ENCODE peak calls at places on chromosomes 5 and 9, in nine cellular contexts. H, T, Y, X, F, A, B, C and G are unnamed samples.

GRCh38 chr9:106864533-106865143 is 1.7 kb downstream of the ZNF462 start:
- DNase-seq in B (peak), H (peak), Y (no peak), T (peak), A (no peak), X (peak), F (peak), C (no peak), G (no peak)

GRCh38 chr9:87290241-87290700 is 207.4 kb upstream of the DAPK1 start:
- DNase-seq in X (no peak), T (no peak), H (peak), Y (peak), B (peak), F (no peak), A (no peak), C (peak), G (no peak)

GRCh38 chr9:134485653-134486052 is 155.9 kb upstream of the COL5A1 start:
- DNase-seq in C (no peak), F (no peak), A (no peak), X (no peak), B (no peak), T (no peak), Y (no peak), H (no peak), G (no peak)

GRCh38 chr9:109716631-109717030 is 63.4 kb upstream of the PALM2AKAP2 start:
- DNase-seq in X (no peak), Y (no peak), F (no peak), C (no peak), H (no peak), A (no peak), B (no peak), T (no peak), G (no peak)

GRCh38 chr9:93958875-93959682 is 3.9 kb upstream of the BARX1 start:
- DNase-seq in C (peak), F (peak), Y (no peak), X (peak), H (peak), A (no peak), B (peak), T (peak), G (no peak)

GRCh38 chr5:39503148-39503547 is 78.4 kb upstream of the DAB2 start:
- DNase-seq in H (no peak), C (no peak), T (peak), A (no peak), B (peak), X (peak), Y (no peak), F (no peak), G (no peak)

GRCh38 chr9:20997503-20998076 is 33.9 kb downstream of the HACD4 start:
- DNase-seq in C (no peak), H (no peak), A (no peak), B (no peak), T (no peak), Y (no peak), X (no peak), F (no peak), G (no peak)

GRCh38 chr5:348726-349125 is 27.2 kb downstream of the AHRR start:
- DNase-seq in F (no peak), B (no peak), T (no peak), X (no peak), Y (no peak), A (no peak), H (no peak), C (no peak), G (no peak)

GRCh38 chr9:113446323-113446740 is 17.2 kb upstream of the RGS3 start:
- DNase-seq in T (peak), H (peak), B (peak), A (peak), F (peak), X (peak), Y (no peak), C (peak), G (no peak)

GRCh38 chr5:171342362-171343111 is 33.5 kb downstream of the TLX3 start:
- DNase-seq in A (peak), B (peak), Y (peak), X (peak), H (peak), T (peak), C (peak), F (peak), G (no peak)

GRCh38 chr9:135925496-135926133 is 18.3 kb upstream of the CAMSAP1 start:
- DNase-seq in X (no peak), B (peak), F (no peak), A (no peak), C (no peak), T (no peak), H (peak), Y (no peak), G (no peak)

GRCh38 chr9:30075451-30076199 is 2308.8 kb upstream of the ACO1 start:
- DNase-seq in Y (no peak), B (no peak), A (peak), C (no peak), F (no peak), T (no peak), H (no peak), X (no peak), G (no peak)

GRCh38 chr9:37079370-37080164 is 40.8 kb upstream of the ZCCHC7 start:
- DNase-seq in B (peak), F (peak), C (peak), Y (peak), T (peak), X (peak), A (peak), H (peak), G (peak)

GRCh38 chr5:56340196-56340980 is 107.3 kb upstream of the ANKRD55 start:
- DNase-seq in T (no peak), C (no peak), H (no peak), X (no peak), B (peak), Y (no peak), F (no peak), A (no peak), G (no peak)

GRCh38 chr9:93708289-93708986 is 132.1 kb downstream of the PHF2 start:
- DNase-seq in A (no peak), T (no peak), F (no peak), C (no peak), B (no peak), H (no peak), X (no peak), Y (no peak), G (no peak)

GRCh38 chr5:170307575-170308465 is 10.2 kb upstream of the LCP2 start:
- DNase-seq in B (peak), F (peak), T (no peak), C (peak), H (no peak), Y (peak), A (no peak), X (peak), G (peak)

GRCh38 chr5:43245724-43246385 is 53.8 kb downstream of the NIM1K start:
- DNase-seq in C (no peak), H (no peak), X (no peak), A (no peak), B (no peak), Y (no peak), T (no peak), F (no peak), G (no peak)
- H3K4me3 ChIP-seq in C (no peak), H (no peak), X (no peak), A (no peak), B (no peak), Y (no peak), T (no peak), F (no peak), G (no peak)

GRCh38 chr5:119355636-119356383 is at the start of gene TNFAIP8:
- DNase-seq in C (peak), F (peak), X (peak), A (no peak), B (peak), Y (no peak), T (peak), H (peak), G (peak)

GRCh38 chr5:119358901-119359603 is 3.2 kb downstream of the TNFAIP8 start:
- DNase-seq in X (no peak), B (no peak), T (no peak), A (no peak), H (no peak), Y (no peak), F (no peak), C (no peak), G (no peak)

GRCh38 chr5:119356384-119357188 is 767 bp downstream of the TNFAIP8 start:
- DNase-seq in X (peak), F (peak), C (no peak), H (no peak), T (peak), A (no peak), B (no peak), Y (no peak), G (no peak)

GRCh38 chr5:119357815-119358559 is 2.2 kb downstream of the TNFAIP8 start:
- DNase-seq in F (no peak), H (no peak), X (no peak), Y (no peak), T (no peak), B (no peak), C (no peak), A (no peak), G (no peak)

DNA sequence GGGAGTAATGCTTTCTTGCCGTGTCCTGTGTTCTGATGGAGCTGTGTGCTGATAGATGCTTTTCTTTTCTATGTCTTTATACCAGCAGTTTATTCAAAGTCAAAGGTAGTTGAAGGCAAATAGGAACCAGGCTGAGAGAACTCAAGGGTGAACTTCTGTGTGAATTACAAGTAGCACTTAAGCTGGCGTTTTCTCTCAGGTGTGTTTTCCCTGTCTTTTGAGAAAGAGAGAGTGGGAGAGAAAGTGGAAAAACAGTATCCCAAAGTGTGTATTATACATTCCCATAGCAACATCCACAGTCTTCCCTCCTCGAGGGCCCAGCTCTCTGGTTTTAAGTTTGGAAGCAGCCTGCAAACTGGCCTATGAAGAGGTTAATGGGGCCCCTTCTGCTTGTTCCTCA is 1.5 kb downstream of the TNFAIP8 start:
- DNase-seq in C (no peak), A (no peak), H (no peak), B (no peak), X (no peak), F (no peak), Y (no peak), T (no peak), G (no peak)
- H3K4me3 ChIP-seq in C (no peak), A (no peak), H (no peak), B (peak), X (peak), F (no peak), Y (peak), T (peak), G (no peak)

GRCh38 chr5:172559004-172559932 is 81.8 kb upstream of the NEURL1B start:
- DNase-seq in F (no peak), A (peak), T (peak), B (peak), H (no peak), Y (peak), X (peak), C (no peak), G (peak)
- H3K4me3 ChIP-seq in F (no peak), A (no peak), T (peak), B (peak), H (no peak), Y (peak), X (peak), C (no peak), G (peak)

GRCh38 chr5:154059039-154059430 is 20.3 kb downstream of the MFAP3 start:
- DNase-seq in C (peak), H (peak), B (no peak), X (no peak), Y (no peak), T (no peak), A (no peak), F (no peak), G (no peak)
- H3K4me3 ChIP-seq in C (no peak), H (no peak), B (no peak), X (no peak), Y (no peak), T (no peak), A (no peak), F (no peak), G (no peak)

GRCh38 chr5:54669845-54670635 is 152.5 kb downstream of the SNX18 start:
- DNase-seq in T (peak), B (peak), H (no peak), Y (no peak), C (no peak), F (peak), A (no peak), X (no peak), G (no peak)
- H3K4me3 ChIP-seq in T (peak), B (no peak), H (no peak), Y (no peak), C (no peak), F (no peak), A (no peak), X (no peak), G (no peak)